ENCODE peak calls at places on chromosome 15, in five cellular contexts. M is GM12878, J is PC-3, S is HCT116, P is GM23338. Q is an unnamed sample. For H4K20me1, the result is how much of the 10 kb centered on the place peaks cover.

GRCh38 chr15:68424754-68425390 is 7.1 kb downstream of the ITGA11 start:
- DNase-seq in M (no peak), J (no peak), S (no peak), P (no peak), Q (no peak)

GRCh38 chr15:51104512-51104911 is 9.8 kb upstream of the TNFAIP8L3 start:
- DNase-seq in M (no peak), J (no peak), S (no peak), P (no peak), Q (no peak)

GRCh38 chr15:28106294-28107110 is 7.4 kb upstream of the OCA2 start:
- DNase-seq in M (no peak), J (no peak), S (no peak), P (peak), Q (no peak)

GRCh38 chr15:52492132-52492531 is 36.5 kb downstream of the MYO5A start:
- DNase-seq in M (no peak), J (no peak), S (no peak), P (no peak), Q (no peak)

GRCh38 chr15:33526532-33526931 is 215.8 kb downstream of the RYR3 start:
- DNase-seq in M (no peak), J (no peak), S (no peak), P (no peak), Q (no peak)

GRCh38 chr15:93862791-93863190 is 368.6 kb upstream of the MCTP2 start:
- DNase-seq in M (no peak), J (no peak), S (no peak), P (no peak), Q (no peak)

GRCh38 chr15:87322223-87322622 is 934.3 kb downstream of the NTRK3 start:
- DNase-seq in M (no peak), J (no peak), S (no peak), P (no peak), Q (no peak)

GRCh38 chr15:82571722-82572222 is 31.5 kb upstream of the RPS17 start:
- DNase-seq in M (no peak), J (peak), S (no peak), P (peak), Q (no peak)

GRCh38 chr15:87620393-87620792 is 636.1 kb downstream of the NTRK3 start:
- DNase-seq in M (no peak), J (peak), S (no peak), P (no peak), Q (no peak)

GRCh38 chr15:29864501-29864900 is 42.2 kb upstream of the TJP1 start:
- DNase-seq in M (no peak), J (no peak), S (no peak), P (no peak), Q (no peak)

GRCh38 chr15:51299187-51300015 is 39.0 kb downstream of the CYP19A1 start:
- DNase-seq in M (no peak), J (no peak), S (no peak), P (no peak), Q (no peak)

GRCh38 chr15:92979011-92979701 is 79.0 kb downstream of the CHD2 start:
- DNase-seq in M (peak), J (peak), S (no peak), P (no peak), Q (no peak)

GRCh38 chr15:94844533-94845390 is 613.4 kb downstream of the MCTP2 start:
- DNase-seq in M (no peak), J (no peak), S (no peak), P (peak), Q (no peak)

GRCh38 chr15:77013786-77014136 is 18.8 kb downstream of the PSTPIP1 start:
- DNase-seq in M (no peak), J (peak), S (peak), P (no peak), Q (no peak)

GRCh38 chr15:85748176-85748575 is 46.5 kb downstream of the KLHL25 start:
- DNase-seq in M (no peak), J (no peak), S (no peak), P (no peak), Q (no peak)

GRCh38 chr15:85475317-85475701 is 94.9 kb downstream of the AKAP13 start:
- DNase-seq in M (peak), J (no peak), S (no peak), P (no peak), Q (no peak)

GRCh38 chr15:90087454-90088154 is 14.7 kb downstream of the IDH2 start:
- DNase-seq in M (no peak), J (peak), S (no peak), P (peak), Q (no peak)

GRCh38 chr15:38714309-38715072 is 149.9 kb upstream of the RASGRP1 start:
- DNase-seq in M (no peak), J (peak), S (no peak), P (no peak), Q (peak)

GRCh38 chr15:58918239-58918638 is 15.2 kb downstream of the SLTM start:
- DNase-seq in M (no peak), J (no peak), S (no peak), P (no peak), Q (no peak)
- H4K20me1 ChIP-seq in M (under half), J (under half), S (under half), P (under half), Q (under half)

DNA sequence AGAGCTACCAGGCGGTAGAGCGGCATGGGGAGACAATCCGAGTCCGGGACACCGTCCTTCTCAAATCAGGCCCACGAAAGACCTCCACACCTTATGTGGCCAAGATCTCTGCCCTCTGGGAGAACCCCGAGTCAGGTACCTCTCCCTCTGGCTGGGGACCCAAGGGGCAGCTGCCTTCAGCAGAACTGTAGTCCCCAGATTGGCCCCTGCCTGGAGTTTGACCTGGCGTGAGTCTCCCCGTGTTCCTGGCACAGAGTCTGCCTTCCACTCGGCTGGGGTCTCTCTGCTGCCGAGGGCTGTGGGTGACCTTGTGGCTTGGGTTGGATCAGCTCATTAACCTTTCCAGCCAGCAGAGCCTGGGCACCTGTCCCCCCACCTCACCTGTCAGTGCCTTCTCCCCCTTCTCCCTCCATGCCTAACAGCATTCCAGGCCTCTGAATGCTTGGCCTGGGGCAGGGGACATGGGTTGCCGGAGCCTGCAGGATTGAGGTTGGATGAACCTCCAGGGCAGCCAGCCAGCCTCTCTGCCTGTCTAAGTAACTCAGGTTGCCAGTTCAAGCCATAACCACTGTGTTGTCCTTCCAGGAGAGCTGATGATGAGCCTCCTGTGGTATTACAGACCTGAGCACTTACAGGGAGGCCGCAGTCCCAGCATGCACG is 6.8 kb upstream of the CHST14 start:
- DNase-seq in M (no peak), J (no peak), S (no peak), P (no peak), Q (no peak)
- H4K20me1 ChIP-seq in M (under half), J (under half), S (under half), P (under half), Q (under half)

DNA sequence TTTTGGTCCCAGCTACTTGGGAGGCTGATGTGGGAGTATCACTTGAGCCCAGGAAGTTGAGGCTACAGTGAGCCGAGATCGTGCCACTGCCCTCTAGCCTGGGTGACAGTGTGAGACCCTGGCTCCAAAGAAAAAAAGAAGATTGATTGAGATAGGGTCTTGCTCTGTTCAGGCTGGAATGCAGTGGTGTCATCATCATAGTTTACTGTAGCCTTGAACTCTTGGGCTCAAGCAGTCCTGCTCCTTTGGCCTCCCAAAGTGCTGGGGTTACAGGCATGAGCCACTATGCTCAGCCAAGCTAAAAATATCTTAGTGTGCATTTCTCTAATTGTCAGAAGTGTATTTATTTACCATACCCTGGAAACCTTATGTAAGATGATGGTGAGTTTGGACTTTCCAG is 43.9 kb downstream of the IGF1R start:
- DNase-seq in M (no peak), J (no peak), S (no peak), P (no peak), Q (no peak)
- H4K20me1 ChIP-seq in M (under half), J (under half), S (under half), P (half or more), Q (under half)

GRCh38 chr15:100926258-100926657 is 7.1 kb downstream of the LRRK1 start:
- DNase-seq in M (no peak), J (peak), S (no peak), P (peak), Q (no peak)
- H4K20me1 ChIP-seq in M (under half), J (under half), S (under half), P (under half), Q (under half)

DNA sequence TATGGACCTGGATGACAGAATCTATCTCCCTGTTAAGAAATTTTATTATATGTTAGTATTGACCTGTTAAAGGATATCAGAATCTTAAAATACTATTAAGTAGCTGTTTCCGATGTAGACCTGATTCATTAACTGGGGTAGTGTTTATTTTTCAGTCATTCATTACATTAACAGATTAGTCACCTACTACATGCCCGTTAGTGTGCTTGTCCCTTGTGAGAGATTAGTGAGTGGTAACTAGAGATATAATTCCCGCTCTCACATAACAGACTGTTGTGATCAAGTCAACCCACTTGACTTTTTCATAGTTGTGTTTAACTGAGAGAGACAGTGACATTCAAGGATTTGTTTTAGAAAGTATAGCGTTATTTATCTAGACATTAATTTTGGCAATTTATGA is 166.8 kb downstream of the TCF12 start:
- DNase-seq in M (no peak), J (peak), S (no peak), P (no peak), Q (no peak)
- H4K20me1 ChIP-seq in M (under half), J (under half), S (under half), P (under half), Q (under half)

GRCh38 chr15:41417812-41418211 is 917 bp downstream of the RTF1 start:
- DNase-seq in M (no peak), J (no peak), S (no peak), P (peak), Q (no peak)
- H4K20me1 ChIP-seq in M (under half), J (under half), S (under half), P (under half), Q (under half)

DNA sequence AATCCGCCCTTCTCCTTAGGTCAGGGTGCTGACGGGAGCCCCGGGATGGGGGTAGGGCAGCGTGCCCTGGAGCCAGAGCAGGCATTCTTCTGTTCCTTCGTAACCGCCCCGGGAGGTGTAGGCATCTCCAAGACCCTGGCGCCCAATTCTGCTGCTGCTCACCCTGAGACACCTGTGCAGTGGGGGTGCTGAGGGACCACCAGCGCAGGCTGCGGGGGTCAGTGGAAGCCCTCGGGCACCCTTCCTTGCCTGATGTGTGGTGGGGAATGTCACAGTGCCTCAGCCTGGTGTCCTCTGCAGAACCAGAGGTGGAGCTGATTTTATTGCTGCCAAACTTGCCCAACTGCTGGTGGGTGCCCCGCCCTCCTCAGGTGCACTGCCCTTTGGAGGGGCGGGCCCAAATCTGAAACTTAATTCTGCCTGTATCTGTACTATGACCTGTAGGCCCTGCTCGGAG is 7.3 kb downstream of the CSK start:
- DNase-seq in M (no peak), J (peak), S (no peak), P (no peak), Q (no peak)
- H4K20me1 ChIP-seq in M (under half), J (under half), S (under half), P (half or more), Q (under half)

Q was measured in keratinocyte.